ENCODE peak calls at places on chromosomes 7 and 10, in seven cellular contexts. Q is activated naive CD4-positive, alpha-beta T cell treated with Interleukin-2 at 50 U/mL for 16 hours; T is T-cell; K is ELR; U is left cardiac atrium; W is NCI-H524; L is NCI-H187 treated with DMSO at 0.1 percent for 48 hours. M is an unnamed sample.
A peak's percentile ranks its signal among the peaks of the same experiment; 100 is the strongest.

GRCh38 chr7:83794834-83795233 is 145.9 kb upstream of the SEMA3E start:
- DNase-seq in U (no peak), T (no peak), Q (no peak), W (no peak), K (no peak), L (no peak), M (no peak)

GRCh38 chr7:75982306-75983064 is 11.9 kb downstream of the TMEM120A start:
- DNase-seq in Q (no peak), W (no peak), U (no peak), K (no peak), T (no peak), L (no peak), M (no peak)

GRCh38 chr10:42783181-42783549 is 570 bp downstream of the BMS1 start:
- DNase-seq in K (peak; percentile 68), L (no peak), Q (peak; percentile 23), T (no peak), U (peak; percentile 50), W (no peak), M (no peak)

GRCh38 chr10:13636776-13637175 is 50.0 kb downstream of the PRPF18 start:
- DNase-seq in U (no peak), T (no peak), Q (no peak), K (no peak), L (no peak), W (no peak), M (no peak)

GRCh38 chr7:73850781-73851207 is 8.5 kb upstream of the METTL27 start:
- DNase-seq in Q (no peak), W (no peak), T (no peak), U (peak; percentile 45), K (peak; percentile 97), L (no peak), M (no peak)

GRCh38 chr10:65358565-65358964 is 1567.3 kb upstream of the LRRTM3 start:
- DNase-seq in Q (no peak), U (no peak), L (no peak), W (peak; percentile 0), T (no peak), K (no peak), M (no peak)

GRCh38 chr7:24573554-24574338 is 494 bp downstream of the PALS2 start:
- DNase-seq in L (no peak), T (no peak), Q (peak; percentile 46), K (peak; percentile 74), U (peak; percentile 68), W (no peak), M (no peak)

GRCh38 chr10:128151031-128151430 is 24.8 kb upstream of the MKI67 start:
- DNase-seq in U (no peak), W (no peak), K (no peak), L (no peak), Q (no peak), T (no peak), M (no peak)